ENCODE peak calls at places on chromosomes 7 and 10, in nine cellular contexts. Y is HL-60, W is endothelial cell, E is fibroblast of the aortic adventitia, O is left ventricle myocardium inferior, S is GM23338, R is HFFc6, F is psoas muscle, T is brain microvascular endothelial cell. U is an unnamed sample.
A peak's percentile ranks its signal among the peaks of the same experiment; 100 is the strongest.

GRCh38 chr7:128168667-128169210 is 72.3 kb upstream of the LEP start:
- DNase-seq in Y (no peak), W (peak; percentile 74), E (peak; percentile 10), O (peak; percentile 33), S (peak; percentile 96), R (no peak), F (no peak), T (no peak), U (peak; percentile 92)

GRCh38 chr10:30502266-30503058 is 68.5 kb downstream of the MAP3K8 start:
- DNase-seq in Y (peak; percentile 68), W (no peak), E (peak; percentile 54), O (no peak), S (no peak), R (peak; percentile 8), F (no peak), T (peak; percentile 35), U (no peak)

GRCh38 chr10:23291551-23292334 is 52.9 kb downstream of the C10orf67 start:
- DNase-seq in Y (no peak), W (no peak), E (no peak), O (no peak), S (no peak), R (no peak), F (no peak), T (no peak), U (no peak)

GRCh38 chr7:7972128-7972527 is 3.5 kb downstream of the GLCCI1 start:
- DNase-seq in Y (no peak), W (no peak), E (no peak), O (no peak), S (peak; percentile 4), R (no peak), F (no peak), T (no peak), U (peak; percentile 11)

GRCh38 chr7:28688651-28689050 is 269.5 kb downstream of the TRIL start:
- DNase-seq in Y (no peak), W (no peak), E (peak; percentile 77), O (no peak), S (no peak), R (peak; percentile 1), F (peak; percentile 73), T (peak; percentile 42), U (peak; percentile 23)

GRCh38 chr7:44980393-44981034 is 1.7 kb upstream of the MYO1G start:
- DNase-seq in Y (peak; percentile 63), W (no peak), E (peak; percentile 77), O (no peak), S (no peak), R (no peak), F (no peak), T (peak; percentile 51), U (peak; percentile 82)

GRCh38 chr7:11328309-11328708 is 354.6 kb downstream of the PHF14 start:
- DNase-seq in Y (no peak), W (no peak), E (no peak), O (no peak), S (peak; percentile 20), R (no peak), F (no peak), T (peak; percentile 58), U (no peak)

GRCh38 chr7:79290841-79291497 is 162.5 kb downstream of the MAGI2 start:
- DNase-seq in Y (no peak), W (no peak), E (peak; percentile 38), O (no peak), S (no peak), R (peak; percentile 35), F (no peak), T (no peak), U (no peak)

GRCh38 chr10:86362129-86362527 is 4.5 kb downstream of the GRID1 start:
- DNase-seq in Y (no peak), W (no peak), E (no peak), O (no peak), S (no peak), R (no peak), F (peak; percentile 2), T (no peak), U (no peak)

GRCh38 chr10:72263613-72264241 is 10.0 kb upstream of the DDIT4 start:
- DNase-seq in Y (no peak), W (no peak), E (no peak), O (no peak), S (peak; percentile 23), R (no peak), F (no peak), T (no peak), U (no peak)

GRCh38 chr10:5292196-5292735 is 72.5 kb upstream of the UCN3 start:
- DNase-seq in Y (peak; percentile 35), W (no peak), E (no peak), O (no peak), S (no peak), R (no peak), F (no peak), T (no peak), U (no peak)

GRCh38 chr7:137245890-137246289 is 97.6 kb downstream of the PTN start:
- DNase-seq in Y (no peak), W (no peak), E (no peak), O (no peak), S (no peak), R (no peak), F (no peak), T (peak; percentile 7), U (no peak)

DNA sequence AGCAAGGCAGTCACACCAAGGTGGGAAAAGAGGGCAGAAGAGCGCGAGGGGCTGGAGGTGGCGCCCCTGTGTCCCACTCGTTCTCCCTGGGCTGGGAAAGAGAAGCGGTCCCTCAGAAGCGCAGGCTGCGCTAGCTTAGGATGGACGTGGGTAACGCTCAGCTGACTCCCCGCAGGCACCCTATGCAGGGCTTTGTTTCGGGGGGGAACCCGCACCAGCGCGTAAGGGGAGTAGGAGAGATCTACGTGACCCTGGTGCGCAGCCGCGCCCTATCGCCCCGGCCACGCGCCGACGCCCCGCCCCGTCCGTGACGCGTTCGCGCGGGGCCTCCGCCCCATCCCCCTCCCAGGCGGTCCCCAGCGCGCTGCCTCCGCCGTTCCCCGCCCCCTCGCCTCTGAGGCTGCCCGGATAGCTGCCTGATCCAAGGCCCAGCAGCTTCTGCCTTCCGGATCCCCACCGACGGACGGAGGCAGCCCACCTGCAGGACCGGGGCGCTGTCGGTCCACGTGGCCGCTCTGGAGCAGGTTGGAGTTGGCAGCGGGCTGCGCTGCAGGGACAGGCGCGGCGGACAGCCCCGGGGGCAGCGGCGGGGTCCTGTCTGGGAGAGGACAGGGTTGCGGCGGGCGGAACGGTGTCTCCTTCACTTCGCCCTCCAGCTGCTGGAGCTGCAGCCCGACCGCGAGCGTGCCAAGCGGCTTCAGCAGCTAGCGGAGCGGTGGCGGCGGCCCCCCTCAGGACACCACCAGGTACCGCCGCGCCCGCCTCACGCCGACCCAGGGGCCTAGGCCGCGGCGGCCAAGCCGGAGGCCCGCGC is at the start of gene VDAC2:
- DNase-seq in Y (peak; percentile 88), W (peak; percentile 94), E (peak; percentile 87), O (peak; percentile 93), S (peak; percentile 87), R (peak; percentile 80), F (peak; percentile 97), T (peak; percentile 73), U (peak; percentile 98)
- TF ChIP-seq CTCF in Y (no peak), W (no peak), E (no peak), O (no peak), S (no peak), R (peak; percentile 8), F (no peak), T (no peak), U (no peak)

GRCh38 chr7:12683678-12684077 is 3.8 kb upstream of the ARL4A start:
- DNase-seq in Y (no peak), W (no peak), E (peak; percentile 53), O (no peak), S (peak; percentile 66), R (peak; percentile 19), F (no peak), T (no peak), U (peak; percentile 26)
- TF ChIP-seq CTCF in Y (no peak), W (peak; percentile 51), E (peak; percentile 31), O (peak; percentile 51), S (peak; percentile 49), R (peak; percentile 74), F (no peak), T (peak; percentile 37), U (peak; percentile 50)

GRCh38 chr10:27248215-27248614 is 7.6 kb upstream of the ACBD5 start:
- DNase-seq in Y (no peak), W (no peak), E (no peak), O (no peak), S (no peak), R (no peak), F (no peak), T (no peak), U (no peak)

GRCh38 chr10:27256299-27256698 is 15.7 kb upstream of the ACBD5 start:
- DNase-seq in Y (no peak), W (no peak), E (no peak), O (no peak), S (no peak), R (no peak), F (no peak), T (no peak), U (no peak)

GRCh38 chr10:27251554-27251953 is 11.0 kb upstream of the ACBD5 start:
- DNase-seq in Y (no peak), W (no peak), E (no peak), O (no peak), S (no peak), R (no peak), F (no peak), T (no peak), U (no peak)

GRCh38 chr10:27256790-27257189 is 16.2 kb upstream of the ACBD5 start:
- DNase-seq in Y (no peak), W (no peak), E (no peak), O (no peak), S (no peak), R (no peak), F (no peak), T (no peak), U (no peak)

GRCh38 chr10:27252267-27253000 is 11.8 kb upstream of the ACBD5 start:
- DNase-seq in Y (peak; percentile 20), W (peak; percentile 79), E (peak; percentile 35), O (peak; percentile 70), S (peak; percentile 86), R (no peak), F (peak; percentile 79), T (peak; percentile 39), U (peak; percentile 97)
- TF ChIP-seq CTCF in Y (no peak), W (peak; percentile 78), E (peak; percentile 37), O (peak; percentile 85), S (peak; percentile 61), R (peak; percentile 73), F (peak; percentile 74), T (peak; percentile 48), U (peak; percentile 14)

GRCh38 chr10:101011517-101012423 is 12.2 kb downstream of the LZTS2 start:
- DNase-seq in Y (no peak), W (peak; percentile 33), E (peak; percentile 23), O (no peak), S (peak; percentile 77), R (peak; percentile 22), F (peak; percentile 33), T (no peak), U (peak; percentile 93)
- TF ChIP-seq CTCF in Y (no peak), W (peak; percentile 18), E (peak; percentile 51), O (peak; percentile 31), S (peak; percentile 53), R (peak; percentile 68), F (no peak), T (peak; percentile 65), U (peak; percentile 46)

GRCh38 chr7:88293866-88294265 is 12.8 kb downstream of the STEAP4 start:
- DNase-seq in Y (no peak), W (no peak), E (no peak), O (no peak), S (no peak), R (no peak), F (no peak), T (no peak), U (no peak)
- TF ChIP-seq CTCF in Y (no peak), W (no peak), E (no peak), O (no peak), S (no peak), R (no peak), F (no peak), T (no peak), U (no peak)

U was measured in osteoblast.